ENCODE peak calls at places on chromosomes 11 and 22, in five cellular contexts. One of them, this sample, is unnamed.

GRCh38 chr22:30381250-30381649 is 6.0 kb downstream of the RNF215 start:
- DNase-seq in HepG2: no peak
- DNase-seq in K562: no peak
- DNase-seq in SK-N-SH: no peak
- DNase-seq in GM12878: no peak
- DNase-seq in this sample: no peak

GRCh38 chr11:86160546-86161149 is 83.9 kb upstream of the EED start:
- DNase-seq in HepG2: peak
- DNase-seq in K562: no peak
- DNase-seq in SK-N-SH: no peak
- DNase-seq in GM12878: no peak
- DNase-seq in this sample: peak

GRCh38 chr11:114596175-114596919 is 761 bp upstream of the NXPE4 start:
- DNase-seq in HepG2: no peak
- DNase-seq in K562: no peak
- DNase-seq in SK-N-SH: no peak
- DNase-seq in GM12878: no peak
- DNase-seq in this sample: no peak

GRCh38 chr11:2789331-2789730 is 89.5 kb upstream of the KCNQ1OT1 start:
- DNase-seq in HepG2: no peak
- DNase-seq in K562: no peak
- DNase-seq in SK-N-SH: no peak
- DNase-seq in GM12878: no peak
- DNase-seq in this sample: no peak

GRCh38 chr11:26227883-26228502 is 103.9 kb upstream of the ANO3 start:
- DNase-seq in HepG2: no peak
- DNase-seq in K562: no peak
- DNase-seq in SK-N-SH: no peak
- DNase-seq in GM12878: no peak
- DNase-seq in this sample: no peak

GRCh38 chr11:19869466-19869865 is 156.8 kb downstream of the NAV2 start:
- DNase-seq in HepG2: no peak
- DNase-seq in K562: no peak
- DNase-seq in SK-N-SH: no peak
- DNase-seq in GM12878: no peak
- DNase-seq in this sample: no peak

GRCh38 chr22:20777420-20778177 is 3.7 kb downstream of the SERPIND1 start:
- DNase-seq in HepG2: peak
- DNase-seq in K562: peak
- DNase-seq in SK-N-SH: no peak
- DNase-seq in GM12878: no peak
- DNase-seq in this sample: peak

GRCh38 chr11:86919557-86920210 is 35.5 kb downstream of the FZD4 start:
- DNase-seq in HepG2: peak
- DNase-seq in K562: peak
- DNase-seq in SK-N-SH: peak
- DNase-seq in GM12878: no peak
- DNase-seq in this sample: peak

GRCh38 chr22:29854432-29854831 is 16.4 kb upstream of the ASCC2 start:
- DNase-seq in HepG2: no peak
- DNase-seq in K562: no peak
- DNase-seq in SK-N-SH: no peak
- DNase-seq in GM12878: no peak
- DNase-seq in this sample: no peak

GRCh38 chr11:31117038-31117437 is 252.5 kb downstream of the DCDC1 start:
- DNase-seq in HepG2: no peak
- DNase-seq in K562: no peak
- DNase-seq in SK-N-SH: no peak
- DNase-seq in GM12878: no peak
- DNase-seq in this sample: no peak

GRCh38 chr22:27207907-27208306 is 550.5 kb downstream of the MIAT start:
- DNase-seq in HepG2: no peak
- DNase-seq in K562: no peak
- DNase-seq in SK-N-SH: no peak
- DNase-seq in GM12878: no peak
- DNase-seq in this sample: peak

GRCh38 chr22:27204280-27204679 is 546.9 kb downstream of the MIAT start:
- DNase-seq in HepG2: no peak
- DNase-seq in K562: no peak
- DNase-seq in SK-N-SH: no peak
- DNase-seq in GM12878: no peak
- DNase-seq in this sample: no peak

GRCh38 chr22:27206001-27206746 is 548.8 kb downstream of the MIAT start:
- DNase-seq in HepG2: no peak
- DNase-seq in K562: no peak
- DNase-seq in SK-N-SH: no peak
- DNase-seq in GM12878: no peak
- DNase-seq in this sample: peak

GRCh38 chr22:27204817-27205216 is 547.4 kb downstream of the MIAT start:
- DNase-seq in HepG2: no peak
- DNase-seq in K562: no peak
- DNase-seq in SK-N-SH: no peak
- DNase-seq in GM12878: no peak
- DNase-seq in this sample: no peak

DNA sequence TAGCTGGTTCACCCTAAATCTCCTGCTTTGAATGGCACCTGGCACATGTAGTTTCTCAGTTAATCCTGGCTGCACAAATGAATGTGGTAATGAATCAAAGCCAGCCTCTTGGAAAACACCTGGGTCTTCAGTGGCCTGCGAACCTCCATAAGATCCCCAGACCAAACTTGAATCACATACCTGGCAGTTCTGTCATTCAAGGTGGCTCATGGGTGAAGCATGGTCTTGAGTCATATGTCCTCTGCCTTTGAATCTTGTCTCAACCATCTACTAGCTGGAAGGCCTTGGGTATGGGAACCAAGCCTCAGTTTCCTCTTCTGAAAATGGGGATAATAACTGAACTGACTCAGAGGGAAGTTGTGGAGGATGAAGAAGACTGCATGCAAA is 549.4 kb downstream of the MIAT start:
- DNase-seq in HepG2: no peak
- DNase-seq in K562: no peak
- DNase-seq in SK-N-SH: no peak
- DNase-seq in GM12878: no peak
- DNase-seq in this sample: no peak
- TF ChIP-seq MXI1 in HepG2: no peak
- TF ChIP-seq MXI1 in K562: no peak
- TF ChIP-seq MXI1 in SK-N-SH: no peak
- TF ChIP-seq MXI1 in GM12878: no peak
- TF ChIP-seq MXI1 in this sample: no peak

DNA sequence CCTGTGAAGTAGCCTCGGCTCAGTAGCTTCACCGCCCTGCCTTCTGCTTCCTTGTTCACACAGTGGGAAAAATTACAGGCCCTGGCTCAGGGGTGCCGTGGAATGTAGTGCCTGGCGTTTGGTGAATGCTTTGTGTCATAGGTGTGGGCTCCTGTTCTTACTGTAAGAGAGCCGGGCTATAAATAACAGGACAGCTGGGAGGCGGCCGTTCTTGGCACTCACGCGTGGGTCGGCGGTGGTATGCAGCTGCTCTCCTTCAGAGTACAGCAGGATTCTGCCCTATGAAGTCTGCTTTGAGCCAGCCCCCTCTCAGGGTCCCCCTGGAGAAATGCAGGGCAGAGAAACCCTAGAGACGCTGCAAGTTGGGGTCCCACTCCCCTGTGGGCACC is 84.2 kb downstream of the CTTN start:
- DNase-seq in HepG2: no peak
- DNase-seq in K562: no peak
- DNase-seq in SK-N-SH: no peak
- DNase-seq in GM12878: no peak
- DNase-seq in this sample: peak
- TF ChIP-seq MXI1 in HepG2: no peak
- TF ChIP-seq MXI1 in K562: no peak
- TF ChIP-seq MXI1 in SK-N-SH: no peak
- TF ChIP-seq MXI1 in GM12878: no peak
- TF ChIP-seq MXI1 in this sample: no peak

DNA sequence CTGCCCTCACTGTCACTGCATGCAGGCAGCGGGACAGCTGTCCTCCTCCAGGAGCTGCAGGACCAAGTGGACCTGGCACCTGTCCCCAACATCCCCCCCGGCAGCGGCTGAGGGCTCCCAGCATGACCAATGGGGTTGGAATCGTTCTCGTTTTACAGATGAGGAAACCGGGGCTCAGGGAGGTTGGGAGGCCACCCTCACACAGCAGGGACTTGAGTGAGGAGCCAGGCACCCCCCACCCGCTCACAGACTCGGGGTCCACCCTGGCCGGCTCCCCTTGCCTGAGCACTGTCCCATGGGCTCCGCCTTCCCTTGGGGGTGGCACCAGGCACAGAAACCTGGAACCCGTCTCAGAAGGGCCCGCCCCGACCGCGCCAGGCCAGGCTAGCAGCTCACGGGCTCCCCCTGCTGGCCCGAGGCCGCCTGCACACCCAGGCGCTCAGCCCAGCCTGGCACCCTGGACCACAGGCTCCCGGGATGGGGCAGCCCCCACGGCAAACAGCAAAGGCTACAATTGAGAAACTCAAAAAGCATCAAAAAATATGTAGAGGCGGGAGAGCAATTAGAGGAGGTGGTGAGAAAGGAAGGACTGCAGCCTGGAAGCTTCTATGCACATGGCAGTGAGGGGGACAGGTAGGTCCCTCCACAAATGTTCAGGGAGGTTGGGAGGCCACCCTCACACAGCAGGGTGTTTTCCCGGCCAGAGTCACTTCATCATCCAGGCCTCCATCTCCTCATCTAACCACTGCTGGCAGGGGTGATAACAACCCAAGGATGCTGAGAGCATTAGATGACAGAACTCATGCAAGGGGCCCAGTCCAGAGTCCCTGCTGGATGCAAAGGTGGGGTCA is 12.8 kb downstream of the MACROD1 start:
- DNase-seq in HepG2: peak
- DNase-seq in K562: peak
- DNase-seq in SK-N-SH: peak
- DNase-seq in GM12878: no peak
- DNase-seq in this sample: peak
- TF ChIP-seq MXI1 in HepG2: no peak
- TF ChIP-seq MXI1 in K562: no peak
- TF ChIP-seq MXI1 in SK-N-SH: no peak
- TF ChIP-seq MXI1 in GM12878: no peak
- TF ChIP-seq MXI1 in this sample: no peak

DNA sequence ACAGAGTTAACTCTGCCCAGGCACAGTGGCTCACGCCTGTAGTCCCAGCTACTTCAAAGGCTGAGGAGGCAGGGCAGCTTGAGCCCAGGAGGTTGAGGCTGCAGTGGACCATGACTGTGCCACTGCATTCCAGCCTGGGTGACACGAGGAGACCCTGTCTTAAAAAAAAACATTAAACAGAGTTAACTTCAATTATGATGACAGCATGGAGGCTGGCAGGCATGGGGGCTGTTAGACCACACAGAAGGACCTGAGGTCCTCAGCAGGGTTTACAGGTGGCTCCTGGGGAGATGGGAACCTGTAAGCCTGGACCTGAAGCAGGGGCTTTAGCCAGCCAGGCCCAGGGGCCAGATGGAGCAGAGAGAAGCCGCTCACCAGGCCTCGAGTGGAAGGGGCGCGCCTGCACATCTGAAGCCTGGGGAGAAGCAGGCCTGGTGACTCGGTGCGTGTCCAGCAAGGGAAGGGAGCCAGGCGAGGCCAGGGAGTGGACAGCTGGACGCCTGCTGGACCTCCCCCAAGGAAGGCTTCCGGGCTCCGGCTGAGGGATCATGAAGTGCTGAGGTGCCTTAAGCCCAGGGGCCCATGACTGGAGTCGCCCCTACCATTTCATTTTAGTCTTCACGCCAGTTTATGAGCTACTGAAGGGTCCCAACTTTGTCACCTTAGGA is 25.3 kb downstream of the RPUSD4 start:
- DNase-seq in HepG2: no peak
- DNase-seq in K562: no peak
- DNase-seq in SK-N-SH: no peak
- DNase-seq in GM12878: no peak
- DNase-seq in this sample: peak
- TF ChIP-seq MXI1 in HepG2: no peak
- TF ChIP-seq MXI1 in K562: no peak
- TF ChIP-seq MXI1 in SK-N-SH: no peak
- TF ChIP-seq MXI1 in GM12878: no peak
- TF ChIP-seq MXI1 in this sample: no peak

DNA sequence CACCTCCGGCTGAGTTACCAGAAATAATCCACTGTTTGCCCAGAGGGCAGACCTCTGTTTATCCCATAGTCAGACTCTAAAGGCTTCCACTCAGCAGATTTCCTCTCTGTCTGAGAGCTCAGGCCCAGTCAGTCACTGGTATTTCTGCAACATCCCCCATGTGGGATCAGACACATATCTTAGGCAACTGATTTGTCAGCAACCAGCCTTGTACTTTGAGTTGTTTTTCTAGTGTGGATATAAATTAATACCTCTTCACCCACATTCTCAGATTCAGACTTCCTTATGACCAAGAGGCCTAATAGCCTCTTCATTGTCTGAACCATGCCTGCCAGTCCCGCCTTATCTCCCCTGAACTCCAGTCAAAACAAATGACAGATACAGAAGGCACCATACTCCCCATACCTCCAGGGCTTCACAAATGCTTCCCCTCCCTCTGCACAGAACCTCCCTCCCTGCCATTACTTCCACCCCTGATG is 193.5 kb downstream of the FAM76B start:
- DNase-seq in HepG2: no peak
- DNase-seq in K562: peak
- DNase-seq in SK-N-SH: peak
- DNase-seq in GM12878: no peak
- DNase-seq in this sample: peak
- TF ChIP-seq MXI1 in HepG2: no peak
- TF ChIP-seq MXI1 in K562: no peak
- TF ChIP-seq MXI1 in SK-N-SH: no peak
- TF ChIP-seq MXI1 in GM12878: no peak
- TF ChIP-seq MXI1 in this sample: no peak

GRCh38 chr11:74443071-74443864 is 24.1 kb downstream of the KCNE3 start:
- DNase-seq in HepG2: peak
- DNase-seq in K562: peak
- DNase-seq in SK-N-SH: no peak
- DNase-seq in GM12878: no peak
- DNase-seq in this sample: peak
- TF ChIP-seq MXI1 in HepG2: no peak
- TF ChIP-seq MXI1 in K562: no peak
- TF ChIP-seq MXI1 in SK-N-SH: no peak
- TF ChIP-seq MXI1 in GM12878: no peak
- TF ChIP-seq MXI1 in this sample: no peak